ENCODE peak calls at places on chromosome 16, in five cellular contexts. F, C, J, W and B are unnamed samples.
A peak's percentile ranks its signal among the peaks of the same experiment; 100 is the strongest.

GRCh38 chr16:56990407-56991286 is 1.3 kb downstream of the NLRC5 start:
- DNase-seq in F (no peak), C (no peak), J (no peak), W (no peak), B (peak; percentile 60)

GRCh38 chr16:19578378-19578851 is 22.9 kb downstream of the VPS35L start:
- DNase-seq in F (no peak), C (no peak), J (no peak), W (no peak), B (no peak)

GRCh38 chr16:4411684-4412083 is 4.7 kb downstream of the CORO7 start:
- DNase-seq in F (no peak), C (no peak), J (no peak), W (no peak), B (no peak)

GRCh38 chr16:85704900-85705846 is 16.4 kb upstream of the GINS2 start:
- DNase-seq in F (no peak), C (no peak), J (no peak), W (no peak), B (no peak)

GRCh38 chr16:23907903-23908302 is 72.1 kb downstream of the PRKCB start:
- DNase-seq in F (no peak), C (no peak), J (no peak), W (no peak), B (no peak)

GRCh38 chr16:81544261-81544660 is 99.7 kb downstream of the CMIP start:
- DNase-seq in F (no peak), C (no peak), J (no peak), W (no peak), B (no peak)

GRCh38 chr16:65825191-65825856 is 541.2 kb upstream of the CDH5 start:
- DNase-seq in F (no peak), C (no peak), J (no peak), W (no peak), B (no peak)

GRCh38 chr16:50414152-50414551 is 45.4 kb upstream of the BRD7 start:
- DNase-seq in F (no peak), C (no peak), J (no peak), W (no peak), B (no peak)

GRCh38 chr16:5738586-5738985 is 641.0 kb upstream of the EEF2KMT start:
- DNase-seq in F (no peak), C (no peak), J (no peak), W (no peak), B (no peak)

GRCh38 chr16:5730783-5731182 is 633.2 kb upstream of the EEF2KMT start:
- DNase-seq in F (no peak), C (no peak), J (no peak), W (no peak), B (no peak)

GRCh38 chr16:5735444-5735843 is 637.8 kb upstream of the EEF2KMT start:
- DNase-seq in F (no peak), C (no peak), J (no peak), W (no peak), B (no peak)

DNA sequence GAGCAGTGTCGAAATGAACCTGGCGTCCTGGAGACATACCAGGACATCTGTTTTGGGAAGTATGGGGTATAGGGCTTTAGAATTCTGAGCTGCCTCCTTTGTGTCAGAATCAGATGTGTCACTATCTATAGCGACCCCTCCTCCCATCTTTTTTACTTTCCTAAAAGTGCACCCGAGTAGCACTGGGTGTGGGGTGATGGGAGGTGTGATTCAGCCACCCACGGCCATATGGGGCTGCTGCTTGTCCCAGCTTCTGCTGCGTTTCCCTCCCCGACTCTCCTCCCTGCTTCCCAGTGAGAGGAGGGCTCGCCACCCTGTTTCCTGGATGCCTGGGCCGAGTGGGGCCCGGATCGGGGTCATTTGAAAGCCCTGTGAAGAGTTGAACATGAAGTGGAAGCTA is 638.6 kb upstream of the EEF2KMT start:
- DNase-seq in F (no peak), C (no peak), J (no peak), W (no peak), B (no peak)
- H3K9me3 ChIP-seq in F (no peaks in the 10 kb centered on the region), C (peaks cover 3% of the 10 kb centered on the region), J (no peaks in the 10 kb centered on the region), W (no peaks in the 10 kb centered on the region), B (peaks cover under 1% of the 10 kb centered on the region)

GRCh38 chr16:88384222-88385111 is 1.7 kb downstream of the ZNF469 start:
- DNase-seq in F (no peak), C (no peak), J (no peak), W (no peak), B (no peak)

GRCh38 chr16:88385112-88385594 is 2.4 kb downstream of the ZNF469 start:
- DNase-seq in F (no peak), C (no peak), J (no peak), W (no peak), B (no peak)

GRCh38 chr16:88387177-88387576 is 4.4 kb downstream of the ZNF469 start:
- DNase-seq in F (no peak), C (no peak), J (no peak), W (no peak), B (no peak)

GRCh38 chr16:88387941-88388627 is 5.3 kb downstream of the ZNF469 start:
- DNase-seq in F (no peak), C (no peak), J (no peak), W (no peak), B (no peak)

GRCh38 chr16:88385831-88386815 is 3.4 kb downstream of the ZNF469 start:
- DNase-seq in F (no peak), C (no peak), J (no peak), W (no peak), B (no peak)
- H3K27me3 ChIP-seq in F (no peaks in the 10 kb centered on the region), C (peaks cover 10% of the 10 kb centered on the region), J (peaks cover 21% of the 10 kb centered on the region), W (no peaks in the 10 kb centered on the region), B (no peaks in the 10 kb centered on the region)

GRCh38 chr16:88999457-89000206 is 22.6 kb upstream of the CBFA2T3 start:
- DNase-seq in F (no peak), C (peak; percentile 58), J (peak; percentile 13), W (no peak), B (no peak)

GRCh38 chr16:89002851-89003830 is 26.1 kb upstream of the CBFA2T3 start:
- DNase-seq in F (no peak), C (no peak), J (no peak), W (no peak), B (no peak)

GRCh38 chr16:89003831-89004208 is 26.8 kb upstream of the CBFA2T3 start:
- DNase-seq in F (no peak), C (no peak), J (no peak), W (no peak), B (no peak)

GRCh38 chr16:89001117-89002027 is 24.4 kb upstream of the CBFA2T3 start:
- DNase-seq in F (no peak), C (no peak), J (no peak), W (no peak), B (no peak)

DNA sequence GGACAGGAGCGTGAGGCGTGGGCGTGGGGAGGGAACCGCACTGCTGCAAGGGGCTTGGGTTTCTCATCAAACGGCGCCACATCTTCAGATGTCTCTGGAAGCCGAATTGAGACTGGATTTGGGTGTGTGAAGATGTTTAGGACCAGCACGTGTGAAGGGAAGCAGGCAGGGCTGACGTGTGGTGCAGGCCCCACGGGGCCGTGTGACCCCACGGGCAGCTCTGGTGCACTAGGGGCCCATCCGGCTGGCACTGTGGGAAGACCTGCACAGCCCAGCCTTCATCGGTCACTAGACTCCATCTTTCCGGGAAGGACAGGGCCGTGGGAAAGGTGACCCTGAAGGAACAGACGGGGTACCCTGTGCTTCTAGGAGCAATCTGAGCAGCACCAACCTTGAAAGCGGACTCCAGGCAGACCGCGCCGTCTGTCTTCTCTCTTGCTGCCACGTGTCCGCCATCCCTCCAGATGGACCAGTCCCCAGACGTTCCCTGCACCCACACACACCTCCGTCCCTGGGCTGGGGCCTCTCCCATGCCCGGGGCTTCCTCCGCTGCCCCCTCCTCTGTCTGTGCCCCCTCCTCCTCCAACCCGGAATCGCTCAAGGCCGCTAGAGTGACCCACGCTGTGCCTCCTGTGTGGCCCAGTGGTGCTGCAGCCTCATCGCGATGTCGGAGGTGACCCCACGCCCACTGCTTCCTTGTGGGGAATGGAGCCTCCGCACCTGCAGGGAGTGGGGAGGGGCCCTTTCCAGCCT is 23.4 kb upstream of the CBFA2T3 start:
- DNase-seq in F (no peak), C (no peak), J (no peak), W (no peak), B (no peak)
- H3K4me3 ChIP-seq in F (no peak overlapping the region), C (no peak overlapping the region), J (no peak overlapping the region), W (no peak overlapping the region), B (no peak overlapping the region)

GRCh38 chr16:3223913-3224515 is 10.9 kb downstream of the ZNF200 start:
- DNase-seq in F (no peak), C (no peak), J (no peak), W (no peak), B (no peak)
- H3K9me3 ChIP-seq in F (peaks cover 55% of the 10 kb centered on the region), C (peaks cover 40% of the 10 kb centered on the region), J (peaks cover 41% of the 10 kb centered on the region), W (peaks cover 38% of the 10 kb centered on the region), B (peaks cover 38% of the 10 kb centered on the region)

GRCh38 chr16:1026784-1027415 is 45.3 kb downstream of the SOX8 start:
- DNase-seq in F (no peak), C (no peak), J (no peak), W (no peak), B (no peak)
- H3K27me3 ChIP-seq in F (peaks cover 70% of the 10 kb centered on the region), C (no peaks in the 10 kb centered on the region), J (no peaks in the 10 kb centered on the region), W (peaks cover 30% of the 10 kb centered on the region), B (no peaks in the 10 kb centered on the region)

GRCh38 chr16:54651851-54652770 is 278.6 kb upstream of the IRX5 start:
- DNase-seq in F (peak; percentile 86), C (no peak), J (no peak), W (no peak), B (no peak)
- H3K4me3 ChIP-seq in F (no peak overlapping the region), C (no peak overlapping the region), J (no peak overlapping the region), W (no peak overlapping the region), B (no peak overlapping the region)

GRCh38 chr16:35746963-35747657 is 2287.7 kb downstream of the TP53TG3F start:
- DNase-seq in F (no peak), C (no peak), J (no peak), W (no peak), B (no peak)

GRCh38 chr16:35745191-35745590 is 2285.8 kb downstream of the TP53TG3F start:
- DNase-seq in F (no peak), C (no peak), J (no peak), W (no peak), B (no peak)

GRCh38 chr16:35745821-35746248 is 2286.4 kb downstream of the TP53TG3F start:
- DNase-seq in F (no peak), C (no peak), J (no peak), W (no peak), B (no peak)

GRCh38 chr16:35747658-35748455 is 2288.4 kb downstream of the TP53TG3F start:
- DNase-seq in F (no peak), C (no peak), J (no peak), W (no peak), B (no peak)

DNA sequence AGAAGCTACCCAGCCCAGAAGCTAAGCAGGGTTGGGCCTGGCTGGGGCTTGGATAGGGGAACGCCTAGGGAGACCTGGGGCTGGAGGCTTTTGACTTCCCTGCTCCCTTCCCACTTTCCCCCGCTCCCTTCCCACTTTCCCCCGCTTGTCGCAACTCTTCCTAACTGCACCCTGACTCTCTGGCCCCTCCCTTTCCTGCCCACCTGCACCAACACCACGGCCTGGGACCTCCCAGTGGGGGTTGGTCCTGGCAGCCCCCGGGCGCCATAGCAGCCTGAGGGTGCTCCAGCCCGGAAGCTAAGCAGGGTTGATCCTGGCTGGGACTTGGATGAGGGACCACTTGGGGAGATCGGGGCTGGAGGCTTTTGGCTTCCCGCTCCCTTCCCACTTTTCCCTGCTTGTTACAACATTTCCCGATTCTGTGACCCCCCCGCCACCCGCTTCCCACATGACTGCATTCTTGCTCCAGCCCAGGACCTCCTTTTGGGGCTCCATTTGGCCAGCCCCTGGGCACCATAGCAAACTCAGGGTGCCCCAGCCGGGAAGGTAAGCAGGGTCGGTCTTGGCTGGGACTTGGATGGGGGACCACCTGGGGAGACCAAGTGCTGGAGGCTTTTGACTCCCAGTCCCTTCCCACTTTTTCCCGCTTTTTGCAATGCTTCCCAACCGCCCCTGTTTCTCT is 2287.0 kb downstream of the TP53TG3F start:
- DNase-seq in F (no peak), C (no peak), J (no peak), W (no peak), B (no peak)
- H3K9me3 ChIP-seq in F (no peaks in the 10 kb centered on the region), C (no peaks in the 10 kb centered on the region), J (no peaks in the 10 kb centered on the region), W (no peaks in the 10 kb centered on the region), B (no peaks in the 10 kb centered on the region)